ENCODE peak calls at places on chromosome 2, in four cellular contexts. One of them, this sample, is unnamed.
A peak's percentile ranks its signal among the peaks of the same experiment; 100 is the strongest.

GRCh38 chr2:189149981-189150380 is 29.6 kb downstream of the COL5A2 start:
- DNase-seq in K562: no peak
- DNase-seq in A673: no peak
- DNase-seq in fibroblast of lung: peak; percentile 81
- DNase-seq in this sample: peak; percentile 60

GRCh38 chr2:18926633-18927524 is 337.5 kb upstream of the NT5C1B start:
- DNase-seq in K562: no peak
- DNase-seq in A673: no peak
- DNase-seq in fibroblast of lung: no peak
- DNase-seq in this sample: no peak

GRCh38 chr2:139478191-139478914 is 698.2 kb upstream of the NXPH2 start:
- DNase-seq in K562: no peak
- DNase-seq in fibroblast of lung: no peak
- DNase-seq in A673: peak; percentile 88
- DNase-seq in this sample: peak; percentile 37

GRCh38 chr2:215619989-215620388 is 184.1 kb upstream of the FN1 start:
- DNase-seq in fibroblast of lung: no peak
- DNase-seq in K562: peak; percentile 55
- DNase-seq in A673: no peak
- DNase-seq in this sample: no peak

GRCh38 chr2:112880081-112880531 is 30.9 kb upstream of the IL37 start:
- DNase-seq in fibroblast of lung: peak; percentile 32
- DNase-seq in A673: no peak
- DNase-seq in K562: no peak
- DNase-seq in this sample: peak; percentile 72

GRCh38 chr2:153373510-153374279 is 104.9 kb downstream of the RPRM start:
- DNase-seq in A673: no peak
- DNase-seq in K562: no peak
- DNase-seq in fibroblast of lung: no peak
- DNase-seq in this sample: peak; percentile 34

GRCh38 chr2:15253817-15254216 is 307.3 kb downstream of the NBAS start:
- DNase-seq in K562: no peak
- DNase-seq in A673: no peak
- DNase-seq in fibroblast of lung: no peak
- DNase-seq in this sample: no peak

GRCh38 chr2:134469516-134470115 is 215.7 kb downstream of the MGAT5 start:
- DNase-seq in A673: no peak
- DNase-seq in fibroblast of lung: no peak
- DNase-seq in K562: no peak
- DNase-seq in this sample: no peak

GRCh38 chr2:221488134-221488807 is 83.8 kb downstream of the EPHA4 start:
- DNase-seq in K562: no peak
- DNase-seq in fibroblast of lung: no peak
- DNase-seq in A673: no peak
- DNase-seq in this sample: no peak

GRCh38 chr2:98637401-98638144 is 29.2 kb downstream of the UNC50 start:
- DNase-seq in fibroblast of lung: no peak
- DNase-seq in A673: no peak
- DNase-seq in K562: no peak
- DNase-seq in this sample: no peak

GRCh38 chr2:74516070-74516633 is 1.9 kb downstream of the TLX2 start:
- DNase-seq in K562: no peak
- DNase-seq in fibroblast of lung: no peak
- DNase-seq in A673: peak; percentile 38
- DNase-seq in this sample: no peak

GRCh38 chr2:70948350-70949003 is 12.8 kb downstream of the ATP6V1B1 start:
- DNase-seq in A673: peak; percentile 86
- DNase-seq in K562: peak; percentile 85
- DNase-seq in fibroblast of lung: peak; percentile 70
- DNase-seq in this sample: peak; percentile 85

GRCh38 chr2:151520976-151521375 is 111.3 kb downstream of the RIF1 start:
- DNase-seq in K562: no peak
- DNase-seq in fibroblast of lung: no peak
- DNase-seq in A673: no peak
- DNase-seq in this sample: no peak

DNA sequence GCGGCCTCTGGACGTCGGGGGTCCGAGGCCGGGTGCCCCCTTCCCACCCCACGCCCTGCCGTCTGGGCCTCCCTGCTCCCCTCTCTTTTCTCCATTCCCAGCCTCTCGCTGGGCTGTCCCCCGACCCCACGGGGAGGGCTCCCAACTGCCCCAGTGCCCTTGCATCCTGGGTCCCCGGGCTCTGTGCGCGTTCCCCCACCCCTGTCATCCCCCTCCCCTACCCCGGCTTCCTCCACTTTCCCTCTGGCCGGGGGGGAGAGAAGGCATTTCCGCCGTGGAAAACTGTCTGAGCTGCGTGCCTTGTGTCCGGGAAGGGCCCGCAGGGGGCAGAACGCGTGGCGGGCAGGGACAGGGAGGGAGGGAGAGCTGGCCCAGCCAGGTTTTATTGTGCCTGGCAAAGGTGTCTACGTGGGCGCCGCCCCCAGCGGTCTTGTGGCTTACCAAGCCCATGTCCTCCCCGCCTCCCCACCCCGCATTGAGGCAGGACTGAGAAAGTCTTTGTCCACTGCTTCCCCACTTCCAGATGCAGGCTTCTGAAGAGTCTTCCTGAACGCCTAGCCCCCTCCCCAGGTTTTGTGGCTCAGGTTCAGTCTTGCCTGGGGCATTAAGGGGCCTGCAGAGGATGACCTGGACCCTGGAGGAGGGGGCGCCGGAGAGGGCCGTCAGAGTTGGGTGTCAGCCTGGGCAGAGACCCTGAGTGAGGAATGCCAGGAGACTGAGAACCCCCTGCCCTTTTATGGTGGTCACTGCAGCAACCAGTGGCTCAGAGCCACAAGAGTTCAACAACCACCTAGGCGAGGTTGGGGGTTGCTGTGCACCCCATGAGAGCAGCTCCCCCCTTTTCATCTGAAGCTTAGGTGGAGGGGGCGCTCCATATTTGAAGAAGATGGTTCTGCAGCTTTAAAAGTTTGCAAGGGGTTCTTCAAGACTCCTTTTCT is 1.3 kb downstream of the ITM2C start:
- DNase-seq in fibroblast of lung: no peak
- DNase-seq in K562: no peak
- DNase-seq in A673: peak; percentile 65
- DNase-seq in this sample: peak; percentile 24
- TF ChIP-seq CTCF in fibroblast of lung: no peak
- TF ChIP-seq CTCF in K562: no peak
- TF ChIP-seq CTCF in A673: no peak
- TF ChIP-seq CTCF in this sample: no peak

DNA sequence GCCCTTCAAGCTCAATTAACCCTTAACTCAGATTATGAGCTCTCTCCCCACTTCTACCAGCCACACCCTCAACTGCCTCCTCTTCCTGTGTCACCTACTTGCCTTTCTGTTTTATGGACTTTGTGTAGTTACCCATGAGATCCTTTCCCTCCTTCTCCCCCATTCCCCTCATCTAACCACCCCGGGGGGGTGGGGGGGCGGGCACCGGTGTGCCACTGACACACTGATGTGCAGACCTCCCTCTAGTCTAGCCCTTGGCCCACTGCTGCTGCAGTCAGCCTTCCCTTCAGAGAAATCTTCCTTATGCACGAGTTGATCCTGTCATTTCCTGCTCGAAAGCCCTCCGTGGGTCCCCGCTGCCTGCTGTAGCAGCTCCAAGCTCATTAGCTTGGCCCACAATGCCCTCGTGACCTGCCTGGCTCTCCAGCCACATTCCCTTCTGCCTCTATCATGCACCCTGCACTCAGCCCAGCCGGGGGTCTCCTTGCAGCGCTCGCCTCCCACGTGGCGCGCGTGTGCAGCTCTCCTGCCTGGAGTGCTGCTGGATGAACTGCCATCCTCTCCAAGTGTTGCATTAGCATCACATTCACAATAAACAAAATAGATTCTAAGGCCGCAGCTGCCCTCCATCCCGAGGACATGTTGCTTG is 40.0 kb upstream of the TMEM177 start:
- DNase-seq in K562: no peak
- DNase-seq in fibroblast of lung: peak; percentile 75
- DNase-seq in A673: no peak
- DNase-seq in this sample: no peak
- TF ChIP-seq EZH2 in K562: no peak
- TF ChIP-seq EZH2 in fibroblast of lung: no peak
- TF ChIP-seq EZH2 in A673: no peak
- TF ChIP-seq EZH2 in this sample: no peak

DNA sequence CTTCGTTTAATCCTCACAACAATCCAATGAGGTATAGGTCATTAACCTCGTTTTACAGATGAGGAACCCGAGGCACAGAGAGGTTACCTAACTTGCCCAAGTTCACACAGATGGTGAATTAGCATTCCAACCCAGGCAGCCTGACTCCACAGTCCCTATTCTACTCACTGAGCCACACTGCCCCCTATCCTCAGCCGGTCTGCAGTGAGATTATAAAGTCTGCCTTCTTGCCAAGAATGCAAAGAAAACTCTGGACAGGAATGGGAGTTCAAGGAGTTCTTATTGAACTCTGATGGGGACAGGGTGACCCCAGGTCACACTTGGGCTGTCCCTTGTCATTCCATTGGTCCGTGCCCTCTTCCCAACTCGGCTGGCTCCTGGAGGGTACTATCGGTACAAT is 118.1 kb upstream of the MSH6 start:
- DNase-seq in K562: no peak
- DNase-seq in A673: peak; percentile 7
- DNase-seq in fibroblast of lung: no peak
- DNase-seq in this sample: peak; percentile 62
- TF ChIP-seq CTCF in K562: no peak
- TF ChIP-seq CTCF in A673: no peak
- TF ChIP-seq CTCF in fibroblast of lung: peak; percentile 9
- TF ChIP-seq CTCF in this sample: peak; percentile 72

GRCh38 chr2:181456660-181457120 is 496 bp upstream of the ITGA4 start:
- DNase-seq in fibroblast of lung: peak; percentile 28
- DNase-seq in A673: peak; percentile 22
- DNase-seq in K562: no peak
- DNase-seq in this sample: no peak

GRCh38 chr2:181458881-181459280 is 1.7 kb downstream of the ITGA4 start:
- DNase-seq in K562: no peak
- DNase-seq in fibroblast of lung: no peak
- DNase-seq in A673: no peak
- DNase-seq in this sample: no peak

GRCh38 chr2:181457121-181457740 is at the start of gene ITGA4:
- DNase-seq in A673: peak; percentile 82
- DNase-seq in K562: no peak
- DNase-seq in fibroblast of lung: peak; percentile 79
- DNase-seq in this sample: peak; percentile 69

GRCh38 chr2:181459646-181460045 is 2.5 kb downstream of the ITGA4 start:
- DNase-seq in K562: no peak
- DNase-seq in A673: peak; percentile 31
- DNase-seq in fibroblast of lung: peak; percentile 11
- DNase-seq in this sample: no peak

DNA sequence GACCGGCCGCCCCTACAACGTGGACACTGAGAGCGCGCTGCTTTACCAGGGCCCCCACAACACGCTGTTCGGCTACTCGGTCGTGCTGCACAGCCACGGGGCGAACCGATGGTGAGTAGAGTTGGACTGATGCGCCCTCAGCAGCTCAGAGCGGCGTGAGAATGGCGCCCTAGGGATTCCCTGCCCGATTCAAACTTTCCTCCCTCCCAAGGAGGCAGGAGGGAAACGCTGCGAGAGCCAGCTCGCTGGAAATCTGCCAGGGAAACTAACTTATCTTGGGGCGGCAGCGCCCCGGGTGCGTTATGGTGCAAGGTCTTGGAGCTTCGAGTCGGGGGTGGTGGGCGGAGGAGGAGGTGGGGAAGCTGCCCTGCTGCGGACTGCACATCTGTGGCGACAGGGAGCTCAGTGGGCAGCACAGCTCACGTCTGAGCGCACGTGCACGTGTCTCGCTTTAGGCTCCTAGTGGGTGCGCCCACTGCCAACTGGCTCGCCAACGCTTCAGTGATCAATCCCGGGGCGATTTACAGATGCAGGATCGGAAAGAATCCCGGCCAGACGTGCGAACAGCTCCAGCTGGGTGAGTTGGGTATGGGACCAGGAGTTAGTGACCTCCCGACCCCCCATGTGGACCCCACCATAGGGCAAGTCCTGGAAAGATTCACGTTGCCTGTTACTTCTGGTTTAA is 697 bp downstream of the ITGA4 start:
- DNase-seq in K562: no peak
- DNase-seq in fibroblast of lung: peak; percentile 48
- DNase-seq in A673: peak; percentile 36
- DNase-seq in this sample: no peak
- TF ChIP-seq EZH2 in K562: no peak
- TF ChIP-seq EZH2 in fibroblast of lung: no peak
- TF ChIP-seq EZH2 in A673: no peak
- TF ChIP-seq EZH2 in this sample: no peak

DNA sequence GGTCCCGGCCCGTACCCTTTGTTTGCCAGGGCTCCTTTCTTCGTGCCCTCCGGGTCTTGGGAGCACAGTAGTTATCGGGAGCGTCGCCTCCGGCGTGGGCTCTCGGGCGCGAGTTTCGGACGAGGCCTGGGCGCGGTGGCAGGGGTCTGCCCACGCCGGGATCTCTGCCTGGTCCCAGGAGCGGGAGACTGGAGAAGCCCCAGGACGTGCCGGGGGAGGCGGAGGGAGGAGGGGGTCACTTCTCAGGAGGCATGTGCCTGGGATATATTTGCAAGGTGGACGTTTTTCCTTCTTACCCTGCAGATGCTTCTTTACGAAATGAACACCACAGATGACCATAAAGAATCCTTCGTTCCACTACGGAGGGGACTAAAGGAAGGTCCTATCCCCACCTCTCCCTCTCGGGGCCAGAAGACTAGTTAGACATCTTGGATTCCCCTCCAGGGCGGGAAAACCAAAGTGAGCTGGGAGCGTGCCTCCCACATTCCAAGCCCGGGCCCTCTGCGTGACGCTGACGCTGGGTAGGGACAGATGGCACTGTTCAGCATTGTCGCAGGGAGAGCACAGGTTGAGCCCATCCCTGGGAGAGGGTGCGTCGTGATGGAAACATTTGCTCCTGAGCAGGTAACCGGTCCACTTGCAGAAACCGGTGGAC is 483 bp upstream of the FHL2 start:
- DNase-seq in K562: no peak
- DNase-seq in A673: no peak
- DNase-seq in fibroblast of lung: no peak
- DNase-seq in this sample: no peak
- TF ChIP-seq CTCF in K562: no peak
- TF ChIP-seq CTCF in A673: no peak
- TF ChIP-seq CTCF in fibroblast of lung: no peak
- TF ChIP-seq CTCF in this sample: peak; percentile 5

DNA sequence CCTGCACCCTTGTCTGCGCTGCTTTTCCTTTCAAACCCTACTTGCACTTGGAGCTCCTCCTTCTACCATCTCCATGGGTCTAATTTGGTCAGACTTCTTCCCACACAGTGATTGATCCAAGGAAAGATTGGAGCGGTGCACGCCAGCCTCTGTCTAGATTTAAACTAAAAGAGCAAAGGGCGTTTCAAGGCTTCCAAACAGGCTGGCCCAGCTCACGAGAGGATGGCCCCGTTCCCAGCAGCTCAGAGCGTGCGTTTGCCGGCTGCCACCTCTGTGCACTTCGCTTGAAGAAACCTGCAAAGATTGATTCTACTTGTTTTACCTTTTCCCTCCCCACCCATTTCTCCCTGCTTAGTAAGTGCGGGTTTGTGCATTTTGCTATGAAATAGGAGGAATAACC is 78.8 kb upstream of the ALKAL2 start:
- DNase-seq in fibroblast of lung: no peak
- DNase-seq in K562: no peak
- DNase-seq in A673: no peak
- DNase-seq in this sample: no peak
- TF ChIP-seq EZH2 in fibroblast of lung: no peak
- TF ChIP-seq EZH2 in K562: no peak
- TF ChIP-seq EZH2 in A673: no peak
- TF ChIP-seq EZH2 in this sample: no peak

This sample was measured in PC-3.